ENCODE peak calls at places on chromosome 21, in ten cellular contexts. P, E, A, J, L, H, V, K, I and T are unnamed samples.

GRCh38 chr21:32648165-32648564 is 36.0 kb upstream of the CFAP298 start:
- DNase-seq in E (no peak), H (no peak), V (no peak), L (no peak), P (no peak), J (no peak), I (no peak), K (no peak), A (no peak), T (no peak)

GRCh38 chr21:38343691-38344090 is 86.9 kb downstream of the KCNJ15 start:
- DNase-seq in V (peak), L (no peak), J (no peak), E (no peak), K (no peak), I (no peak), P (no peak), A (no peak), H (peak), T (no peak)

GRCh38 chr21:31857096-31857495 is 15.7 kb upstream of the HUNK start:
- DNase-seq in J (no peak), V (no peak), K (no peak), L (no peak), I (no peak), P (no peak), H (no peak), A (no peak), E (no peak), T (no peak)

GRCh38 chr21:45894107-45894810 is 87.3 kb upstream of the COL6A1 start:
- DNase-seq in L (no peak), J (no peak), A (no peak), P (no peak), E (no peak), V (no peak), I (no peak), K (no peak), H (peak), T (peak)

GRCh38 chr21:18058731-18059398 is 185.8 kb upstream of the CHODL start:
- DNase-seq in H (no peak), L (no peak), P (no peak), E (no peak), J (no peak), K (no peak), V (no peak), I (no peak), A (no peak), T (no peak)

GRCh38 chr21:41953249-41953830 is 478 bp downstream of the C2CD2 start:
- DNase-seq in H (peak), P (no peak), J (no peak), I (peak), L (no peak), V (no peak), K (no peak), A (no peak), E (no peak), T (peak)

GRCh38 chr21:41761211-41762181 is 5.4 kb downstream of the RIPK4 start:
- DNase-seq in I (no peak), V (peak), P (no peak), K (no peak), E (no peak), H (peak), J (peak), A (no peak), L (no peak), T (peak)

GRCh38 chr21:29938968-29939858 is 583 bp downstream of the GRIK1 start:
- DNase-seq in A (no peak), E (no peak), I (peak), V (no peak), P (no peak), L (no peak), K (peak), J (no peak), H (peak), T (no peak)

GRCh38 chr21:46005081-46005480 is 23.5 kb downstream of the COL6A1 start:
- DNase-seq in I (no peak), L (no peak), P (no peak), V (no peak), J (no peak), H (peak), A (peak), K (no peak), E (no peak), T (no peak)

GRCh38 chr21:37357691-37358090 is 8.9 kb upstream of the DYRK1A start:
- DNase-seq in P (no peak), J (no peak), A (no peak), H (no peak), V (no peak), K (no peak), E (no peak), I (no peak), L (no peak), T (no peak)

GRCh38 chr21:33441489-33442477 is 38.0 kb downstream of the TMEM50B start:
- DNase-seq in P (no peak), A (no peak), I (no peak), K (no peak), E (no peak), H (peak), V (peak), L (no peak), J (no peak), T (peak)

GRCh38 chr21:36207577-36208320 is 51.1 kb downstream of the DOP1B start:
- DNase-seq in L (no peak), J (no peak), E (no peak), K (peak), A (no peak), P (no peak), H (no peak), V (no peak), I (no peak), T (no peak)

GRCh38 chr21:38139380-38140168 is 117.2 kb upstream of the KCNJ15 start:
- DNase-seq in A (no peak), H (no peak), I (no peak), L (no peak), E (no peak), P (no peak), V (no peak), J (peak), K (peak), T (no peak)